ENCODE peak calls at places on chromosomes 12 and 14, in six cellular contexts. G, O, L, A, E and J are unnamed samples.
A peak's percentile ranks its signal among the peaks of the same experiment; 100 is the strongest.

GRCh38 chr14:37369446-37369845 is 171.7 kb downstream of the MIPOL1 start:
- DNase-seq in G (no peak), O (no peak), L (no peak), A (no peak), E (no peak), J (peak; percentile 89)

GRCh38 chr12:19893514-19893913 is 454.2 kb downstream of the AEBP2 start:
- DNase-seq in G (peak; percentile 17), O (no peak), L (peak; percentile 52), A (no peak), E (no peak), J (no peak)

GRCh38 chr14:101196051-101196450 is 292.5 kb upstream of the RTL1 start:
- DNase-seq in G (no peak), O (no peak), L (no peak), A (peak; percentile 11), E (peak; percentile 24), J (no peak)

GRCh38 chr14:84770030-84770429 is 759.9 kb upstream of the FLRT2 start:
- DNase-seq in G (no peak), O (no peak), L (no peak), A (no peak), E (no peak), J (no peak)

GRCh38 chr12:117367006-117367638 is 5.7 kb upstream of the NOS1 start:
- DNase-seq in G (peak; percentile 81), O (peak; percentile 41), L (peak; percentile 72), A (peak; percentile 71), E (no peak), J (peak; percentile 42)

GRCh38 chr12:122840580-122841513 is 5.6 kb downstream of the HIP1R start:
- DNase-seq in G (no peak), O (no peak), L (no peak), A (peak; percentile 33), E (no peak), J (no peak)

GRCh38 chr12:11853126-11853525 is 203.7 kb downstream of the ETV6 start:
- DNase-seq in G (no peak), O (no peak), L (no peak), A (no peak), E (no peak), J (no peak)

GRCh38 chr14:86296173-86296572 is 766.2 kb downstream of the FLRT2 start:
- DNase-seq in G (no peak), O (no peak), L (peak; percentile 2), A (no peak), E (no peak), J (no peak)

GRCh38 chr12:56437430-56438176 is 11.6 kb downstream of the TIMELESS start:
- DNase-seq in G (no peak), O (no peak), L (no peak), A (no peak), E (no peak), J (no peak)

GRCh38 chr14:56224691-56225681 is 106.8 kb downstream of the PELI2 start:
- DNase-seq in G (peak; percentile 86), O (no peak), L (no peak), A (no peak), E (no peak), J (no peak)

GRCh38 chr12:92078167-92079053 is 67.2 kb downstream of the BTG1 start:
- DNase-seq in G (no peak), O (peak; percentile 99), L (peak; percentile 97), A (no peak), E (no peak), J (no peak)

GRCh38 chr12:75568387-75568786 is 57.0 kb upstream of the KRR1 start:
- DNase-seq in G (no peak), O (no peak), L (peak; percentile 70), A (no peak), E (no peak), J (no peak)

GRCh38 chr12:71438670-71439361 is 782 bp upstream of the LGR5 start:
- DNase-seq in G (peak; percentile 69), O (peak; percentile 18), L (peak; percentile 31), A (no peak), E (no peak), J (no peak)

GRCh38 chr14:94056579-94057308 is 24.3 kb downstream of the DDX24 start:
- DNase-seq in G (no peak), O (no peak), L (no peak), A (no peak), E (peak; percentile 21), J (no peak)

GRCh38 chr12:80702889-80703605 is 4.4 kb upstream of the MYF6 start:
- DNase-seq in G (no peak), O (peak; percentile 54), L (peak; percentile 76), A (no peak), E (no peak), J (no peak)

GRCh38 chr14:61696753-61697318 is 1.5 kb downstream of the HIF1A start:
- DNase-seq in G (no peak), O (no peak), L (peak; percentile 46), A (no peak), E (no peak), J (peak; percentile 21)

GRCh38 chr12:124740691-124741137 is 123.0 kb downstream of the SCARB1 start:
- DNase-seq in G (no peak), O (peak; percentile 34), L (no peak), A (no peak), E (no peak), J (no peak)

GRCh38 chr12:54195736-54196347 is 7.1 kb upstream of the SMUG1 start:
- DNase-seq in G (no peak), O (peak; percentile 48), L (peak; percentile 40), A (no peak), E (no peak), J (no peak)

GRCh38 chr14:47277703-47278102 is 397.7 kb downstream of the MDGA2 start:
- DNase-seq in G (no peak), O (no peak), L (peak; percentile 17), A (no peak), E (no peak), J (no peak)

DNA sequence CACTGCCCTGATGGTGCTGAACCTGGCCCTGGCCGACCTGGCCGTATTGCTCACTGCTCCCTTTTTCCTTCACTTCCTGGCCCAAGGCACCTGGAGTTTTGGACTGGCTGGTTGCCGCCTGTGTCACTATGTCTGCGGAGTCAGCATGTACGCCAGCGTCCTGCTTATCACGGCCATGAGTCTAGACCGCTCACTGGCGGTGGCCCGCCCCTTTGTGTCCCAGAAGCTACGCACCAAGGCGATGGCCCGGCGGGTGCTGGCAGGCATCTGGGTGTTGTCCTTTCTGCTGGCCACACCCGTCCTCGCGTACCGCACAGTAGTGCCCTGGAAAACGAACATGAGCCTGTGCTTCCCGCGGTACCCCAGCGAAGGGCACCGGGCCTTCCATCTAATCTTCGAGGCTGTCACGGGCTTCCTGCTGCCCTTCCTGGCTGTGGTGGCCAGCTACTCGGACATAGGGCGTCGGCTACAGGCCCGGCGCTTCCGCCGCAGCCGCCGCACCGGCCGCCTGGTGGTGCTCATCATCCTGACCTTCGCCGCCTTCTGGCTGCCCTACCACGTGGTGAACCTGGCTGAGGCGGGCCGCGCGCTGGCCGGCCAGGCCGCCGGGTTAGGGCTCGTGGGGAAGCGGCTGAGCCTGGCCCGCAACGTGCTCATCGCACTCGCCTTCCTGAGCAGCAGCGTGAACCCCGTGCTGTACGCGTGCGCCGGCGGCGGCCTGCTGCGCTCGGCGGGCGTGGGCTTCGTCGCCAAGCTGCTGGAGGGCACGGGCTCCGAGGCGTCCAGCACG is 4.7 kb downstream of the LTB4R start:
- DNase-seq in G (peak; percentile 79), O (no peak), L (no peak), A (no peak), E (no peak), J (no peak)
- H3K4me3 ChIP-seq in G (peak overlapping the region; percentile 33), O (no peak overlapping the region), L (no peak overlapping the region), A (no peak overlapping the region), E (peak overlapping the region; percentile 45), J (no peak overlapping the region)

GRCh38 chr12:52390739-52391617 is 5.5 kb upstream of the KRT84 start:
- DNase-seq in G (peak; percentile 47), O (no peak), L (no peak), A (no peak), E (no peak), J (no peak)
- TF ChIP-seq CTCF in G (peak; percentile 73), O (peak; percentile 78), L (peak; percentile 68), A (no peak), E (peak; percentile 9), J (peak; percentile 67)

GRCh38 chr14:77043177-77043983 is 14.9 kb upstream of the IRF2BPL start:
- DNase-seq in G (no peak), O (peak; percentile 87), L (peak; percentile 77), A (peak; percentile 72), E (peak; percentile 76), J (no peak)
- H3K4me3 ChIP-seq in G (no peak overlapping the region), O (no peak overlapping the region), L (no peak overlapping the region), A (no peak overlapping the region), E (peak overlapping the region; percentile 2), J (no peak overlapping the region)

GRCh38 chr14:77920312-77920711 is 120.4 kb downstream of the ADCK1 start:
- DNase-seq in G (no peak), O (no peak), L (no peak), A (no peak), E (no peak), J (no peak)
- TF ChIP-seq CTCF in G (no peak), O (no peak), L (no peak), A (no peak), E (no peak), J (no peak)

DNA sequence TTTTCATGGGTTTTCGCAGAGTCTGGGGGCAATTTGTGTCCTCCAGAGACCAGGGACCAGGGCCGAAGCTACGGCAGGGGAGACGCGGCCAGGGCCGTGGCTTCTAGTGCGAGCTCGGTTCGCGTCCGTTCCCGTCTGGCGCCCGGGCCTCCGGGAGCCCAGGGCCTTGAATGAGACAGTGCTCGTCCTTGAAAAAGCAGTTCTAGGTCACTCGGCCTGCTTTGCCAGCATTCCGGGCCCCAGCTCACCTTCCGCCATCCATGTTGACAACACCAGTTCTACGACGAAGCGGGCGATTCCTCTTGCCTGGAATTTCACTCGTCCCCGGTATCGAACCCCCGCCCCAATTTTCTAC is 4.5 kb downstream of the OR10AD1 start:
- DNase-seq in G (peak; percentile 38), O (no peak), L (no peak), A (peak; percentile 72), E (peak; percentile 77), J (no peak)
- H3K4me3 ChIP-seq in G (peak overlapping the region; percentile 63), O (peak overlapping the region; percentile 81), L (peak overlapping the region; percentile 87), A (peak overlapping the region; percentile 93), E (peak overlapping the region; percentile 87), J (no peak overlapping the region)

GRCh38 chr12:43763769-43764168 is 5.0 kb downstream of the IRAK4 start:
- DNase-seq in G (no peak), O (no peak), L (no peak), A (no peak), E (no peak), J (no peak)

GRCh38 chr12:43764528-43764927 is 5.8 kb downstream of the IRAK4 start:
- DNase-seq in G (no peak), O (no peak), L (no peak), A (no peak), E (no peak), J (no peak)

GRCh38 chr12:43761535-43761934 is 2.8 kb downstream of the IRAK4 start:
- DNase-seq in G (no peak), O (no peak), L (no peak), A (no peak), E (no peak), J (no peak)

GRCh38 chr12:43762596-43762995 is 3.8 kb downstream of the IRAK4 start:
- DNase-seq in G (no peak), O (no peak), L (no peak), A (no peak), E (no peak), J (no peak)

GRCh38 chr12:43766291-43766690 is 7.5 kb downstream of the IRAK4 start:
- DNase-seq in G (no peak), O (no peak), L (no peak), A (no peak), E (no peak), J (no peak)
- TF ChIP-seq CTCF in G (no peak), O (no peak), L (no peak), A (no peak), E (no peak), J (no peak)